ENCODE peak calls at places on chromosomes 3 and 15, in four cellular contexts. D, X, Q and R are unnamed samples.

GRCh38 chr15:83305696-83306291 is 21.3 kb upstream of the BNC1 start:
- DNase-seq in D (peak), X (no peak), Q (no peak), R (no peak)

GRCh38 chr15:59622289-59622688 is 10.7 kb downstream of the GCNT3 start:
- DNase-seq in D (peak), X (peak), Q (peak), R (peak)

GRCh38 chr3:124786491-124787241 is 56.4 kb downstream of the UMPS start:
- DNase-seq in D (no peak), X (peak), Q (no peak), R (no peak)

GRCh38 chr3:131036986-131037385 is 10.3 kb downstream of the NEK11 start:
- DNase-seq in D (no peak), X (no peak), Q (no peak), R (no peak)

GRCh38 chr3:11118181-11118682 is 36.1 kb upstream of the HRH1 start:
- DNase-seq in D (no peak), X (no peak), Q (no peak), R (no peak)

GRCh38 chr3:182925330-182925943 is 54.9 kb downstream of the DCUN1D1 start:
- DNase-seq in D (no peak), X (no peak), Q (no peak), R (peak)

GRCh38 chr3:4449043-4449803 is 17.8 kb downstream of the SUMF1 start:
- DNase-seq in D (no peak), X (no peak), Q (no peak), R (no peak)

GRCh38 chr3:161035711-161036110 is 69.4 kb downstream of the B3GALNT1 start:
- DNase-seq in D (no peak), X (no peak), Q (no peak), R (peak)

GRCh38 chr3:58419782-58420512 is 13.7 kb downstream of the PDHB start:
- DNase-seq in D (no peak), X (no peak), Q (peak), R (no peak)

GRCh38 chr3:124814620-124815421 is 72.3 kb downstream of the ITGB5 start:
- DNase-seq in D (peak), X (peak), Q (no peak), R (no peak)

GRCh38 chr3:61257148-61257547 is 5.9 kb upstream of the FHIT start:
- DNase-seq in D (no peak), X (no peak), Q (no peak), R (no peak)

GRCh38 chr15:77031376-77032050 is 36.6 kb downstream of the PSTPIP1 start:
- DNase-seq in D (peak), X (no peak), Q (no peak), R (peak)

GRCh38 chr15:58139631-58140522 is 1.7 kb downstream of the AQP9 start:
- DNase-seq in D (no peak), X (no peak), Q (no peak), R (peak)

GRCh38 chr3:190731596-190731995 is 130.9 kb downstream of the GMNC start:
- DNase-seq in D (no peak), X (no peak), Q (no peak), R (no peak)

GRCh38 chr3:17605032-17605431 is 137.4 kb downstream of the TBC1D5 start:
- DNase-seq in D (peak), X (peak), Q (no peak), R (peak)

GRCh38 chr3:53168175-53168923 is 7.3 kb downstream of the PRKCD start:
- DNase-seq in D (no peak), X (no peak), Q (no peak), R (peak)

GRCh38 chr15:66746231-66746605 is 44.2 kb downstream of the SMAD6 start:
- DNase-seq in D (no peak), X (no peak), Q (no peak), R (peak)

GRCh38 chr15:100295939-100296338 is 45.8 kb downstream of the ADAMTS17 start:
- DNase-seq in D (no peak), X (no peak), Q (no peak), R (no peak)

GRCh38 chr3:48564022-48564421 is 441 bp upstream of the UCN2 start:
- DNase-seq in D (peak), X (peak), Q (no peak), R (peak)

GRCh38 chr3:148727242-148727641 is 29.5 kb downstream of the AGTR1 start:
- DNase-seq in D (peak), X (peak), Q (no peak), R (peak)
- TF ChIP-seq CTCF in D (peak), X (peak), Q (no peak), R (peak)

GRCh38 chr3:14146381-14147062 is 21.7 kb downstream of the TMEM43 start:
- DNase-seq in D (no peak), X (no peak), Q (no peak), R (no peak)

GRCh38 chr3:14143826-14144225 is 19.0 kb downstream of the TMEM43 start:
- DNase-seq in D (peak), X (peak), Q (no peak), R (peak)

GRCh38 chr3:14144423-14145075 is 19.7 kb downstream of the TMEM43 start:
- DNase-seq in D (peak), X (peak), Q (peak), R (peak)

GRCh38 chr3:14145670-14146380 is 21.0 kb downstream of the TMEM43 start:
- DNase-seq in D (no peak), X (no peak), Q (no peak), R (no peak)

GRCh38 chr3:14145236-14145635 is 20.4 kb downstream of the TMEM43 start:
- DNase-seq in D (no peak), X (no peak), Q (no peak), R (no peak)
- TF ChIP-seq MYC in D (no peak), X (no peak), Q (no peak), R (no peak)

GRCh38 chr15:51775967-51776816 is 24.8 kb downstream of the TMOD2 start:
- DNase-seq in D (peak), X (peak), Q (peak), R (peak)
- TF ChIP-seq MAX in D (no peak), X (no peak), Q (no peak), R (no peak)

GRCh38 chr3:135503429-135504083 is 462.0 kb upstream of the PPP2R3A start:
- DNase-seq in D (peak), X (peak), Q (peak), R (peak)
- TF ChIP-seq CTCF in D (peak), X (peak), Q (peak), R (peak)

DNA sequence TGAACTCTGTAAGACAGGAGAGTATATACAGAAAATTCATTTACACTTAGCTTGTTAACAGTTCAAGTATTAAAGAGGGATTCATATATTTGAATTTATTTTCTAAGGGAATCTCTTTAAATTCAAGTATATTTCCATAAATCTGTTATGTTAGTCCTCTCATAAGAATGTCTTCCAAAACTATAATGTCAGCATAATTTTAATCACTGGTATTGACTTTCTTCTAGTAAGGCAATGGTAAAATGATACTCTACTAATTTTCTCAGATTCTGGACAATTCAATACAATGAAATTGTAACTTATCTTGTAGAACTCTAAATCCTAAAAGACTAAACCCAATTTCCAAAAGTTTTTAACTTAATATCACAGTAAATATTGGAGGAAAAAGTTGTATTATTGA is 66.3 kb upstream of the EPHA6 start:
- DNase-seq in D (no peak), X (no peak), Q (no peak), R (no peak)
- TF ChIP-seq MYC in D (no peak), X (no peak), Q (no peak), R (no peak)

GRCh38 chr3:56323986-56324420 is 144.3 kb downstream of the ERC2 start:
- DNase-seq in D (no peak), X (no peak), Q (no peak), R (no peak)
- TF ChIP-seq MAX in D (no peak), X (no peak), Q (no peak), R (no peak)